ENCODE peak calls at places on chromosomes 12 and 14, in nine cellular contexts. H is suprapubic skin, R is SK-N-SH, O is K562, E is tibial nerve, B is ovary, N is sigmoid colon, F is transverse colon, X is HepG2. I is an unnamed sample.
A peak's percentile ranks its signal among the peaks of the same experiment; 100 is the strongest.

GRCh38 chr14:92945959-92946846 is 23.3 kb downstream of the CHGA start:
- DNase-seq in R (peak; percentile 62), E (peak; percentile 19), X (no peak), H (peak; percentile 75), B (no peak), F (peak; percentile 88), N (peak; percentile 79), O (no peak), I (peak; percentile 91)

GRCh38 chr12:8948711-8949524 is 527 bp downstream of the M6PR start:
- DNase-seq in N (no peak), O (peak; percentile 13), F (peak; percentile 10), H (no peak), R (peak; percentile 23), X (peak; percentile 7), E (no peak), B (peak; percentile 37), I (no peak)

GRCh38 chr14:102493585-102493984 is 16.0 kb downstream of the ANKRD9 start:
- DNase-seq in N (no peak), E (no peak), X (no peak), R (no peak), B (no peak), F (no peak), H (no peak), O (no peak), I (no peak)

GRCh38 chr12:103503546-103504480 is 8.0 kb upstream of the C12orf42 start:
- DNase-seq in O (no peak), R (peak; percentile 54), F (peak; percentile 37), H (no peak), B (no peak), X (peak; percentile 13), E (no peak), N (no peak), I (peak; percentile 61)

GRCh38 chr14:48726080-48726642 is 860.0 kb downstream of the RPS29 start:
- DNase-seq in B (no peak), H (no peak), O (no peak), F (no peak), E (no peak), R (no peak), X (no peak), N (no peak), I (no peak)

GRCh38 chr12:94384030-94384429 is 75.6 kb downstream of the CEP83 start:
- DNase-seq in R (no peak), X (no peak), E (no peak), H (no peak), B (no peak), O (no peak), F (no peak), N (no peak), I (no peak)

GRCh38 chr14:33569844-33570716 is 380.8 kb downstream of the EGLN3 start:
- DNase-seq in R (no peak), N (no peak), H (no peak), B (no peak), F (no peak), X (no peak), O (no peak), E (no peak), I (no peak)

GRCh38 chr14:100486025-100486828 is 101.0 kb downstream of the BEGAIN start:
- DNase-seq in R (peak; percentile 74), X (peak; percentile 43), E (peak; percentile 66), B (peak; percentile 84), O (peak; percentile 67), H (no peak), F (peak; percentile 34), N (no peak), I (peak; percentile 45)

GRCh38 chr14:50859296-50859624 is 12.6 kb upstream of the ABHD12B start:
- DNase-seq in R (no peak), H (no peak), O (no peak), F (no peak), N (no peak), E (no peak), B (no peak), X (no peak), I (no peak)

GRCh38 chr12:68780731-68781130 is 27.2 kb upstream of the MDM2 start:
- DNase-seq in X (no peak), O (no peak), R (no peak), N (no peak), B (no peak), H (no peak), E (no peak), F (no peak), I (no peak)

GRCh38 chr14:35122696-35123387 is 490 bp downstream of the PRORP start:
- DNase-seq in N (no peak), F (no peak), H (no peak), B (no peak), R (peak; percentile 10), O (no peak), X (peak; percentile 69), E (no peak), I (no peak)
- TF ChIP-seq EP300 in N (no peak), F (no peak), H (no peak), B (no peak), R (no peak), O (no peak), X (no peak), E (no peak), I (no peak)

GRCh38 chr14:22598099-22598895 is at the start of gene ABHD4:
- DNase-seq in R (peak; percentile 89), O (peak; percentile 75), B (peak; percentile 84), N (peak; percentile 91), E (peak; percentile 78), X (peak; percentile 79), H (peak; percentile 89), F (peak; percentile 89), I (peak; percentile 88)
- TF ChIP-seq EP300 in R (no peak), O (no peak), B (no peak), N (no peak), E (no peak), X (peak; percentile 32), H (no peak), F (no peak), I (no peak)

GRCh38 chr12:89350260-89350659 is 2.0 kb downstream of the DUSP6 start:
- DNase-seq in O (no peak), X (no peak), N (no peak), F (no peak), E (no peak), H (no peak), R (no peak), B (no peak), I (no peak)
- TF ChIP-seq EP300 in O (no peak), X (no peak), N (no peak), F (no peak), E (no peak), H (no peak), R (no peak), B (no peak), I (no peak)

DNA sequence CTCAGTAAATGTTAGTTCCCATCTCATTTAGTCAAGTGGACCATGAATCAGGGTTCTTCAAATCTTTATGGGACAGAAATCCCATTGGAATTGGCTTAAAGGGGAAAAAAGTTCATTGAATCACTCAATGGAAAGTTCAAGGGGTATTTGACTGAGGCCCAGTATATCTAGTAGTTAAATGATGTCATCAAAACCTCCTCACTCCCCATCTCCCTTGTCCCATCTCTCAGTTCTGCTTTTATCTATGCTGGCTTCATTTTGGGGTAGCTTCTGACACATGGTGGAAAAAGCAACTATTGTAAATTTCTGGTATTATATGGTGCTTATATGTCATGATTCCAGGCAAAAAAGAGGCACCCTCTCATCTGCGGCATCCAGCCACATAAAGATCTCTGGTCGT is 51.9 kb downstream of the DAAM1 start:
- DNase-seq in F (no peak), N (no peak), X (no peak), H (no peak), E (no peak), R (no peak), B (no peak), O (no peak), I (no peak)
- TF ChIP-seq EP300 in F (no peak), N (no peak), X (no peak), H (no peak), E (no peak), R (no peak), B (no peak), O (no peak), I (no peak)

GRCh38 chr12:110304061-110304551 is 23.1 kb downstream of the ATP2A2 start:
- DNase-seq in O (no peak), F (no peak), X (no peak), E (no peak), B (no peak), N (no peak), H (no peak), R (no peak), I (no peak)

DNA sequence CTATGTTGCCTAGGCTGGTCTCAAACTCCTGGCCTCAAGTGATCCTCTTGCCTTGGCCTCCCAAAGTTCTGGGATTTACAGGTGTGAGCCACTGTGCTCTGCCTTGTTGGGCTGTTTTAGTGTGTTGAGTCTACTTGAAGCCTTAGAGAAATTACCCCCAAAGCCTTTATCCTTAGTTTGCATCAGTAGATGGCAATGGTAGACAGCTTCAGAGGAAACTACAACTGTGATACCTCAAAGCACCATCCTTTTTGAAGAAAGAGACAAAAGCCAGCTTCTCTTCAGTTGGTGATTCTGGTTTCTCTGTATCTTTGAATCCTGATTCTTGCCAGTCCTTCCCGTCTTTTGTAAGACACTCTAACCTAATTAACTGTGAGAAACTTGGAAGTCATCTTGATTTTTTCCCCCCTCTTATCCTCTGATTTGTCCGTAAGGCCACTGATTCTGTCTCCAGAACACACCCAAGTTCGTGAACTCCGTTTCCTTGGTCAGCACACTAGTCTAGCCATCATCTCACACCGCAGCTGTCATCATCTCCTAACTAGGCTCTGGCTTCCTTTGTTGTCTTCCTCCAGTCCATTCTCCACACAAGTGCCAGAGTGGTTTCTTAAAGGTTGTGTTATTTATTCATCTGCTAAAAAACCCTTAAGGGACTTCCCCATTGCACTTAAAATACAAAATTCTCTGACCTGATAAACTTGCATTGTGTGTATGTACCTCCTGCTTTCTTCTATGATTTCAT is 20.2 kb downstream of the ATP2A2 start:
- DNase-seq in N (no peak), F (no peak), B (no peak), E (no peak), X (no peak), R (no peak), O (no peak), H (no peak), I (no peak)
- TF ChIP-seq EP300 in N (no peak), F (no peak), B (no peak), E (no peak), X (no peak), R (no peak), O (no peak), H (no peak), I (no peak)

DNA sequence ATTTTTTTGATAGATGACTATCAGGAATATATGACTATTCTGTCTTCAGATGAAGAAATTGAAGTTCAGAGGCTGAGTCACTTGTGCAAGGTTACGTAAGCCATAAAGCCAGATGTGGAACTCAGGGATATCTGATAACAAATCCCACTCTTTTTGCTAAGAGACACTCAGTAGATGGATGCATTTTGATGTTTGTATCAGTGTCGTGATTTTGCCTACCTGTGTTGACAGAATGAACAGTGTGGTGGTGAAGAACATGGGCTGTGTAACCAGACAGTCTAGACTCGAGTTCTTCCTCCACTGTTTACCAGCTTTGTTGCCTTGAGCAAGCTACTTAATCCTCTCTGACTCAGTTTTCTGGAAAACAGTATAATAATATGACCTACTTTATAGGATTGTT is 93.9 kb downstream of the DAAM1 start:
- DNase-seq in E (no peak), O (no peak), N (no peak), X (no peak), H (no peak), R (no peak), F (no peak), B (no peak), I (no peak)
- TF ChIP-seq EP300 in E (no peak), O (no peak), N (no peak), X (no peak), H (no peak), R (no peak), F (no peak), B (no peak), I (no peak)